ENCODE peak calls at places on chromosomes 6 and 20, in four cellular contexts. T is right lobe of liver, S is ovary, C is IMR-90. G is an unnamed sample.

GRCh38 chr6:38876470-38876869 is 161.4 kb downstream of the DNAH8 start:
- DNase-seq in C (no peak), T (no peak), S (no peak), G (no peak)

GRCh38 chr6:162708971-162709370 is 18.6 kb downstream of the PRKN start:
- DNase-seq in T (no peak), C (no peak), S (no peak), G (no peak)

GRCh38 chr6:31441368-31442267 is 38.2 kb downstream of the MICA start:
- DNase-seq in S (peak; percentile 87), C (peak; percentile 34), T (peak; percentile 81), G (peak; percentile 97)

GRCh38 chr20:23129891-23130621 is 43.9 kb upstream of the CD93 start:
- DNase-seq in S (no peak), C (no peak), T (no peak), G (no peak)

GRCh38 chr6:100099189-100100074 is 105.4 kb upstream of the MCHR2 start:
- DNase-seq in T (no peak), C (peak; percentile 41), S (no peak), G (no peak)

GRCh38 chr6:151070666-151071065 is 169.1 kb upstream of the AKAP12 start:
- DNase-seq in C (peak; percentile 92), T (no peak), S (no peak), G (no peak)

GRCh38 chr6:38391206-38391908 is 248.4 kb downstream of the BTBD9 start:
- DNase-seq in S (no peak), C (peak; percentile 55), T (no peak), G (no peak)

GRCh38 chr6:136920216-136920857 is 1.8 kb upstream of the SLC35D3 start:
- DNase-seq in C (no peak), S (no peak), T (no peak), G (no peak)

GRCh38 chr6:132607544-132608233 is 16.4 kb downstream of the TAAR2 start:
- DNase-seq in C (no peak), T (no peak), S (no peak), G (no peak)

GRCh38 chr6:159807150-159807859 is 7.2 kb downstream of the PNLDC1 start:
- DNase-seq in T (no peak), S (no peak), C (no peak), G (no peak)

GRCh38 chr6:104625536-104625935 is 234.2 kb downstream of the HACE1 start:
- DNase-seq in T (no peak), C (peak; percentile 16), S (no peak), G (no peak)

GRCh38 chr6:158506577-158506976 is 53.3 kb upstream of the TMEM181 start:
- DNase-seq in T (no peak), S (no peak), C (peak; percentile 7), G (no peak)

GRCh38 chr20:49914310-49915117 is 815 bp downstream of the SPATA2 start:
- DNase-seq in T (no peak), S (no peak), C (no peak), G (no peak)

GRCh38 chr6:3943373-3943772 is 94.2 kb downstream of the FAM50B start:
- DNase-seq in C (peak; percentile 75), T (no peak), S (peak; percentile 43), G (no peak)

GRCh38 chr20:17882065-17882833 is 86.3 kb downstream of the SNX5 start:
- DNase-seq in C (no peak), S (no peak), T (no peak), G (no peak)

GRCh38 chr6:154512214-154512613 is 1.7 kb upstream of the CNKSR3 start:
- DNase-seq in S (no peak), T (no peak), C (no peak), G (no peak)

GRCh38 chr20:35680464-35681183 is 15.9 kb upstream of the CPNE1 start:
- DNase-seq in C (no peak), S (no peak), T (peak; percentile 19), G (no peak)

GRCh38 chr6:41160933-41161332 is 2.0 kb downstream of the TREM2 start:
- DNase-seq in T (no peak), S (no peak), C (no peak), G (no peak)

GRCh38 chr6:28948782-28949486 is 25.1 kb upstream of the TRIM27 start:
- DNase-seq in T (no peak), S (no peak), C (no peak), G (no peak)

DNA sequence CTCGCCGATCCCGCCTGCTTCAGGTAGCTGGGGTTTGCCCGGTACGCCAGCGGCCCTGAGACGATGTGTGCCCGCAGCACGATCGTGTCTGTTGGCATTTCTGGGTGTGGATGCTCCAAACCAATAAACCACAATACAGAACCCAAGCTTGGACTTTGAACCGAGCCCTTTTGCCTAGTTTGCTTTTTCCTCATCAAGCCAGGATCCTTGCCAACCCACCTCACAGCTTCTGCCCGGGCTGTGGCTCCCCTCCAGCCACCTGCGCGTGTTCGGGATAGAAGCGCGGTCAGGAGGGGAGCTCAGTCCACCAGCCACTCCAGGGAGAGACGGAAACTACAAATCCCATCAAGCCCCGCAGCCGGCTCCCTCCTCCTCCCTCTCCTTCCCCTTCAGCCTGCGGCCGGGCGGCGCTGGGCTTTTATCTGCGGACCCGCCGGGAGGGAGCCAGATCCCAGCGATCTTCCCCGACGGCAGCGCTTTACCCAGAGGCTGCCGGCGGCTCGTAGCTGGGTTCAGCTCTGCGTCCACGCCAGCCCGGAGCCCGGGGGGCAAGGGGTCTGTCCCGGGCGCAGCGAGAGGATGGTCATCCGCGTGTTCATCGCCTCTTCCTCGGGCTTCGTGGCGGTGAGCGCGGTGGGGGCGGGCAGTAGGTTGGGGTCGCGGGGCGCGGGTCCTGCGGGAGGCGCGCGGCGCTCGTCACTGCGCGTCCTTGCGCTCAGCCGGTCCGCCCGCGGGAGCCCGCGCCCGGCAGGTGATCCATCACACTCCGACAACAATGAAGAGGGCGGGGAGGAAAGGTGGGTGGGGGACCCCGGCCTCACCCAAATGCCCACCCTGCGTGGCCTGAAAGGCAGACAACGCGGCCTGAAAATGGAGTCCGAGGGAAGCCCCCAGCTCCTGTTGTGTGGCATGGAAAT is at the start of gene SH3BGRL2:
- DNase-seq in S (peak; percentile 75), C (peak; percentile 59), T (peak; percentile 98), G (peak; percentile 92)
- TF ChIP-seq POLR2A in S (no peak), C (no peak), T (peak; percentile 71), G (no peak)

GRCh38 chr20:4819901-4820300 is 98.2 kb downstream of the PRND start:
- DNase-seq in T (no peak), S (no peak), C (no peak), G (no peak)

GRCh38 chr20:4813839-4814695 is 92.4 kb downstream of the PRND start:
- DNase-seq in C (no peak), S (no peak), T (no peak), G (peak; percentile 44)

GRCh38 chr20:4815618-4816017 is 93.9 kb downstream of the PRND start:
- DNase-seq in T (no peak), S (no peak), C (no peak), G (no peak)

GRCh38 chr20:4814696-4815252 is 93.1 kb downstream of the PRND start:
- DNase-seq in S (no peak), T (no peak), C (no peak), G (no peak)

GRCh38 chr20:4817230-4817671 is 95.5 kb downstream of the PRND start:
- DNase-seq in C (no peak), T (no peak), S (no peak), G (no peak)
- TF ChIP-seq CTCF in C (peak; percentile 14), T (no peak), S (no peak), G (no peak)

GRCh38 chr6:142841915-142842314 is 103.1 kb downstream of the HIVEP2 start:
- DNase-seq in T (no peak), S (no peak), C (no peak), G (no peak)

GRCh38 chr6:142842423-142843261 is 102.3 kb downstream of the HIVEP2 start:
- DNase-seq in C (peak; percentile 57), T (no peak), S (no peak), G (no peak)

GRCh38 chr6:142839686-142840040 is 105.3 kb downstream of the HIVEP2 start:
- DNase-seq in T (no peak), S (no peak), C (no peak), G (no peak)

GRCh38 chr6:142835787-142836186 is 109.2 kb downstream of the HIVEP2 start:
- DNase-seq in S (no peak), C (no peak), T (no peak), G (no peak)

DNA sequence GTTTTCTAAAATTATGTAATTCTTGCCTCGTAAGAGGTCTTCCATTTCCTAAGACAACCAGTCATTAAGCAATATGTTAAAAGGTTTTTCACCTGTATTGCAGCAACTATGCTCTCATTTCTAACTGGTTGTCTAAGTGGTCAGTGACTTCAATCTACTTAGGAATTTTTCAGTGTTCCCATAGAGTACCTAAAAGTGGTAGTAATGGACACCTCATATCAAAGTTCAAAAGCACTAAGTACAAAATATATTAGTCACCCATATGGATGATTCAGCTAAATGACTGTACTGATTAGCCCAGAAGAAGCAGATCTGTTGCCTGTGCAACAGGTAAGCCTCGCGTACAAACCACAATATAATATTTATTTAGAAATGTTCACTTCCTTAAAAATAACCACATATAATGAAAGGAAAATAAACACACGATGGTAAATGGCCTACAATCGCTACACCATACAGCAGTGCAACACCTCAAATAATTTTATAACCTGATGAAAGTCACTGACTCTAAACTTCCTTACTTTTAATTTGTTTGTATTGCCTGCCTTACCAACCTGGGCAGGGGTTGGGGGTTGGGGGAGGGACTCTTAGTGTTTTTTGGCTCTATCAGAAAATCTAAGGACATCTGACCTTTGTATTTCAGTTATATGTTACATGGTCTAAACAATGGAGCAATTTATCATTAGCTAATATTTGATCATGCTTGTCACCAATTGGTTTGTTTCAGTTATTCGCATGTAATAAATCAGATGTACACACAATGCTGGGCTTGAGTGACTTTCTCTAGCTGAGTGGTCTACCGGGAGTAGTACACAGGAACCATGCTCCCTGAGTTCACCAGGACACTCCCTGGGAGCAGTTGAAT is 105.9 kb downstream of the HIVEP2 start:
- DNase-seq in S (no peak), T (no peak), C (peak; percentile 72), G (no peak)
- H3K4me3 ChIP-seq in S (no peak overlapping the region), T (no peak overlapping the region), C (no peak overlapping the region), G (no peak overlapping the region)

DNA sequence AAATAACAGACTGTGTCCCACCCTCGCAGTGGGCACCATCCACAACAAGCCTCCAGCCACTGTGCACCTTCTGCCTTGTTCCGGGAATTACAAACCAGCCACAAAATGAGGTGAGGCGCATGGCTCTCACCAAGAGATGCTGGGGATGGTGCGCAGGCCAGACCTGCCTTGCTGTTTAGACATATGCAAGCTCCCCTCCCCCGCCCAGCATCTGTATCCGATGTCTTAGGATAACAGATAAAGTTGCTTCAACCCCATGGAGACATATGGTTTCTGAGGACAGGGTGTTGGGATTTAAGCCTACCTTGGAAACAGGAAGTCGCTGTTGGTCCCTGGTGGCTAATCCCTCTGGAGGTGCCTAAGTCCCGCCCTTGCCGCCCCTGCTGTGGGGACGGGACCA is 50.4 kb upstream of the MPC1 start:
- DNase-seq in T (no peak), S (no peak), C (no peak), G (peak; percentile 63)
- TF ChIP-seq POLR2A in T (no peak), S (no peak), C (no peak), G (no peak)

DNA sequence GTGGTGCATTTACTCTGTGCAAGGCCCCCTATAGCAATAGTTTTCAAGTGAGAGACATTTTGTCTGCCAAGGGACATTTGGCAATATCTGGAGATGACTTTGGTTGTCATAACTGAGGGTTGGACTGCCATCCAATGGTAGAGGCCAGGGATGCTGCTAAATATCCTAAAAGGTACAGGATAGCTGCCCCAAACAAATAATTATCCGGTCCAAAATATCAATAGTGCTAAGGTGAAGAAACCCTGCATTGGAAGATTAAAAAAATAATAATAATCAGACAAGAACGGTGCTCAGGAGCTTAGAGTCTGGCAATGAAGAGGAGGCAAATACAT is 11.3 kb upstream of the FILIP1 start:
- DNase-seq in S (no peak), T (no peak), C (no peak), G (no peak)
- TF ChIP-seq CTCF in S (no peak), T (no peak), C (peak; percentile 38), G (no peak)

GRCh38 chr20:57209413-57209812 is 57.0 kb downstream of the BMP7 start:
- DNase-seq in S (no peak), T (no peak), C (no peak), G (no peak)
- H3K4me3 ChIP-seq in S (no peak overlapping the region), T (no peak overlapping the region), C (no peak overlapping the region), G (no peak overlapping the region)

GRCh38 chr6:26029857-26030653 is 57.2 kb upstream of the HFE start:
- DNase-seq in S (no peak), T (no peak), C (no peak), G (no peak)
- TF ChIP-seq POLR2A in S (no peak), T (no peak), C (no peak), G (no peak)

G was measured in lower leg skin.